ENCODE peak calls at places on chromosomes 3 and 15, in eight cellular contexts. O is adrenal gland, U is lung, V is RWPE2, G is K562, C is iPS DF 6.9, I is GM23338, J is right lobe of liver. E is an unnamed sample.

GRCh38 chr3:153087595-153088566 is 74.1 kb upstream of the RAP2B start:
- DNase-seq in O (no peak), U (no peak), V (no peak), G (no peak), C (no peak), I (no peak), J (no peak), E (no peak)

GRCh38 chr3:52498134-52499054 is 3.3 kb downstream of the STAB1 start:
- DNase-seq in O (peak; percentile 51), U (peak; percentile 58), V (no peak), G (peak; percentile 38), C (no peak), I (no peak), J (no peak), E (peak; percentile 57)

GRCh38 chr3:123155471-123156011 is 46.2 kb upstream of the SEC22A start:
- DNase-seq in O (no peak), U (no peak), V (no peak), G (no peak), C (no peak), I (no peak), J (peak; percentile 83), E (no peak)

GRCh38 chr15:36737430-36737891 is 158.0 kb downstream of the CDIN1 start:
- DNase-seq in O (no peak), U (no peak), V (no peak), G (no peak), C (no peak), I (no peak), J (no peak), E (no peak)

GRCh38 chr3:152348436-152349177 is 79.9 kb downstream of the MBNL1 start:
- DNase-seq in O (no peak), U (no peak), V (no peak), G (no peak), C (no peak), I (no peak), J (no peak), E (no peak)

GRCh38 chr15:66820474-66821258 is 118.6 kb downstream of the SMAD6 start:
- DNase-seq in O (no peak), U (no peak), V (peak; percentile 51), G (no peak), C (no peak), I (no peak), J (no peak), E (no peak)

GRCh38 chr3:157375342-157375986 is 61.2 kb upstream of the PTX3 start:
- DNase-seq in O (no peak), U (no peak), V (no peak), G (no peak), C (no peak), I (no peak), J (no peak), E (no peak)

GRCh38 chr3:156728267-156728985 is 54.0 kb downstream of the TIPARP start:
- DNase-seq in O (no peak), U (no peak), V (no peak), G (no peak), C (no peak), I (no peak), J (no peak), E (no peak)

GRCh38 chr3:106447902-106448301 is 579.1 kb upstream of the CBLB start:
- DNase-seq in O (no peak), U (no peak), V (no peak), G (no peak), C (no peak), I (no peak), J (no peak), E (no peak)

GRCh38 chr3:168034152-168034928 is 61.4 kb downstream of the GOLIM4 start:
- DNase-seq in O (peak; percentile 70), U (no peak), V (no peak), G (no peak), C (no peak), I (no peak), J (no peak), E (no peak)

GRCh38 chr15:89105147-89105546 is 16.9 kb downstream of the ABHD2 start:
- DNase-seq in O (no peak), U (no peak), V (no peak), G (no peak), C (no peak), I (no peak), J (no peak), E (no peak)

GRCh38 chr3:194269610-194270145 is 81.5 kb downstream of the CPN2 start:
- DNase-seq in O (peak; percentile 95), U (peak; percentile 80), V (peak; percentile 49), G (peak; percentile 45), C (no peak), I (peak; percentile 86), J (peak; percentile 86), E (peak; percentile 69)

GRCh38 chr3:26281284-26281977 is 341.1 kb upstream of the LRRC3B start:
- DNase-seq in O (no peak), U (no peak), V (no peak), G (no peak), C (no peak), I (no peak), J (no peak), E (peak; percentile 68)

GRCh38 chr3:43691120-43692002 is 623 bp downstream of the ABHD5 start:
- DNase-seq in O (peak; percentile 74), U (peak; percentile 87), V (peak; percentile 86), G (peak; percentile 77), C (peak; percentile 35), I (peak; percentile 93), J (peak; percentile 83), E (peak; percentile 80)

GRCh38 chr3:132317229-132317948 is at the start of gene ACP3:
- DNase-seq in O (peak; percentile 49), U (peak; percentile 70), V (no peak), G (no peak), C (peak; percentile 27), I (peak; percentile 80), J (peak; percentile 57), E (peak; percentile 56)

GRCh38 chr3:110027446-110027845 is 690.1 kb upstream of the DPPA4 start:
- DNase-seq in O (no peak), U (no peak), V (no peak), G (no peak), C (no peak), I (no peak), J (no peak), E (no peak)

GRCh38 chr15:59892995-59893394 is 111.1 kb upstream of the FOXB1 start:
- DNase-seq in O (no peak), U (no peak), V (no peak), G (no peak), C (no peak), I (peak; percentile 71), J (no peak), E (no peak)

GRCh38 chr15:76150508-76150907 is 90.7 kb downstream of the TMEM266 start:
- DNase-seq in O (no peak), U (no peak), V (no peak), G (no peak), C (no peak), I (no peak), J (peak; percentile 69), E (no peak)

GRCh38 chr3:186772886-186773417 is 10.4 kb upstream of the EIF4A2 start:
- DNase-seq in O (peak; percentile 65), U (peak; percentile 62), V (no peak), G (no peak), C (no peak), I (peak; percentile 70), J (peak; percentile 85), E (peak; percentile 33)

GRCh38 chr15:66842710-66843441 is 140.8 kb downstream of the SMAD6 start:
- DNase-seq in O (peak; percentile 75), U (peak; percentile 82), V (no peak), G (peak; percentile 79), C (no peak), I (peak; percentile 47), J (peak; percentile 88), E (peak; percentile 87)

GRCh38 chr3:12371525-12372140 is 82.8 kb downstream of the PPARG start:
- DNase-seq in O (no peak), U (no peak), V (no peak), G (no peak), C (no peak), I (no peak), J (peak; percentile 81), E (no peak)

GRCh38 chr15:38254065-38254883 is 1.6 kb downstream of the SPRED1 start:
- DNase-seq in O (peak; percentile 47), U (peak; percentile 51), V (no peak), G (peak; percentile 51), C (no peak), I (no peak), J (no peak), E (peak; percentile 54)

GRCh38 chr3:63896332-63897034 is 15.7 kb downstream of the SCAANT1 start:
- DNase-seq in O (no peak), U (no peak), V (no peak), G (no peak), C (no peak), I (no peak), J (no peak), E (no peak)

GRCh38 chr3:127329647-127330285 is 41.9 kb upstream of the PRR20G start:
- DNase-seq in O (no peak), U (no peak), V (no peak), G (no peak), C (no peak), I (no peak), J (no peak), E (no peak)
- H3K36me3 ChIP-seq in O (no peaks in the 10 kb centered on the region), U (no peaks in the 10 kb centered on the region), V (no peaks in the 10 kb centered on the region), G (no peaks in the 10 kb centered on the region), C (no peaks in the 10 kb centered on the region), I (no peaks in the 10 kb centered on the region), J (no peaks in the 10 kb centered on the region), E (no peaks in the 10 kb centered on the region)

DNA sequence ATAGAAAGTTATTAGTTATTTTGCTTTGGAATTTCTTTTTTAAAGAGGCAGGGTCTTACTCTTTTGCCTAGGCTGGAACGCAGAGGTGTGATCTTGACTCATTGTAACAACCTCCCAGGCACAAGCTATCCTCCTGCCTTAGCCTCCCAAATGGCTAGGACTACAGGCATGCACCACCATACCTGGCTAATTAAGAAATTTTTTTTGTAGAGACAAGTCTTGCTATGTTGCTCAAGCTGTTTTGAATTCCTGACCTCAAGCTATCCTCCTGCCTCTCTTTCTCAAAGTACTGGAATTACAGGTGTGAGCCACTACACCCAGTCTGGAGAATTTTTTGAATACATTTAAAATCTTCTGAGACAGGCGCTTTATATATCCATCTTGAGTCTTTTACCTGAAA is 49.5 kb downstream of the IQGAP1 start:
- DNase-seq in O (no peak), U (no peak), V (no peak), G (no peak), C (no peak), I (no peak), J (no peak), E (no peak)
- H3K36me3 ChIP-seq in O (peaks cover 36% of the 10 kb centered on the region), U (peaks cover 16% of the 10 kb centered on the region), V (peaks cover 92% of the 10 kb centered on the region), G (peaks cover 27% of the 10 kb centered on the region), C (no peaks in the 10 kb centered on the region), I (peaks cover 13% of the 10 kb centered on the region), J (no peaks in the 10 kb centered on the region), E (no peaks in the 10 kb centered on the region)

GRCh38 chr3:129010316-129010956 is 9.3 kb downstream of the EFCC1 start:
- DNase-seq in O (no peak), U (no peak), V (no peak), G (no peak), C (no peak), I (no peak), J (no peak), E (no peak)
- H3K36me3 ChIP-seq in O (no peaks in the 10 kb centered on the region), U (no peaks in the 10 kb centered on the region), V (no peaks in the 10 kb centered on the region), G (no peaks in the 10 kb centered on the region), C (no peaks in the 10 kb centered on the region), I (no peaks in the 10 kb centered on the region), J (no peaks in the 10 kb centered on the region), E (no peaks in the 10 kb centered on the region)

DNA sequence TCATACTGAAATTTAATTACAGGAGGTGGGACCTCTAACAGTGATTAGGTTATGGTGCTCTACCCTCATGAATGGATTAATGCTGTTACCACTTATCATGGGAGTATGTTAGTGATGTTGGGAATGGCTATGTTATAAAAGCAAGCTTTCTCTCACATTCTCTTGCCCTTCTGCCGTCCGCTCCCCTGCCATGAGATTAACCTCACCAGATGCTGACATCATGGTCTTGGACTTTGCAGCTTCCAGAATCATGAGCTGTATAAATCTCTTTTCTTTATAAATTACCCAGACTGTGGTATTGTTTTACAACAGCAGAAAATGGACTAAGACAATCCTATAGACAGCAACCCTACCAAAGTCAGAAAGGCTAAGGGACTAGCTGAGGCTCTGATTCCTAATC is 884.8 kb downstream of the FHIT start:
- DNase-seq in O (no peak), U (no peak), V (no peak), G (no peak), C (no peak), I (no peak), J (no peak), E (no peak)
- H3K36me3 ChIP-seq in O (no peaks in the 10 kb centered on the region), U (no peaks in the 10 kb centered on the region), V (no peaks in the 10 kb centered on the region), G (no peaks in the 10 kb centered on the region), C (no peaks in the 10 kb centered on the region), I (no peaks in the 10 kb centered on the region), J (no peaks in the 10 kb centered on the region), E (no peaks in the 10 kb centered on the region)